ENCODE peak calls at places on chromosomes 6 and 20, in four cellular contexts. One of them, this sample, is unnamed.

GRCh38 chr20:56343861-56344381 is 14.9 kb upstream of the FAM210B start:
- DNase-seq in right lobe of liver: peak; percentile 54
- DNase-seq in aorta: no peak
- DNase-seq in small intestine: no peak
- DNase-seq in this sample: no peak

GRCh38 chr6:53916804-53917463 is 122.1 kb downstream of the LRRC1 start:
- DNase-seq in right lobe of liver: no peak
- DNase-seq in aorta: no peak
- DNase-seq in small intestine: no peak
- DNase-seq in this sample: no peak

GRCh38 chr6:30452736-30453507 is 36.4 kb upstream of the HLA-E start:
- DNase-seq in right lobe of liver: no peak
- DNase-seq in aorta: no peak
- DNase-seq in small intestine: no peak
- DNase-seq in this sample: no peak

GRCh38 chr6:132818404-132819359 is 4.3 kb downstream of the RPS12 start:
- DNase-seq in right lobe of liver: no peak
- DNase-seq in aorta: no peak
- DNase-seq in small intestine: no peak
- DNase-seq in this sample: no peak

GRCh38 chr6:137234505-137234863 is 15.3 kb upstream of the IFNGR1 start:
- DNase-seq in right lobe of liver: no peak
- DNase-seq in aorta: no peak
- DNase-seq in small intestine: peak; percentile 83
- DNase-seq in this sample: peak; percentile 58

GRCh38 chr6:113971786-113972185 is 838 bp upstream of the HDAC2 start:
- DNase-seq in right lobe of liver: no peak
- DNase-seq in aorta: no peak
- DNase-seq in small intestine: peak; percentile 22
- DNase-seq in this sample: no peak

GRCh38 chr6:21079468-21080048 is 514.0 kb upstream of the SOX4 start:
- DNase-seq in right lobe of liver: no peak
- DNase-seq in aorta: no peak
- DNase-seq in small intestine: no peak
- DNase-seq in this sample: no peak

GRCh38 chr6:170173416-170173990 is 117.4 kb downstream of the DLL1 start:
- DNase-seq in right lobe of liver: peak; percentile 11
- DNase-seq in aorta: peak; percentile 34
- DNase-seq in small intestine: no peak
- DNase-seq in this sample: peak; percentile 10

GRCh38 chr6:32973144-32973854 is 4.9 kb downstream of the BRD2 start:
- DNase-seq in right lobe of liver: peak; percentile 55
- DNase-seq in aorta: no peak
- DNase-seq in small intestine: peak; percentile 46
- DNase-seq in this sample: peak; percentile 60

GRCh38 chr6:122833229-122833556 is 44.1 kb downstream of the SMPDL3A start:
- DNase-seq in right lobe of liver: no peak
- DNase-seq in aorta: no peak
- DNase-seq in small intestine: no peak
- DNase-seq in this sample: no peak

GRCh38 chr6:87420360-87420759 is 12.6 kb downstream of the CFAP206 start:
- DNase-seq in right lobe of liver: no peak
- DNase-seq in aorta: no peak
- DNase-seq in small intestine: no peak
- DNase-seq in this sample: no peak

GRCh38 chr6:5851261-5851757 is 155.4 kb downstream of the NRN1 start:
- DNase-seq in right lobe of liver: peak; percentile 43
- DNase-seq in aorta: peak; percentile 60
- DNase-seq in small intestine: peak; percentile 74
- DNase-seq in this sample: peak; percentile 78

GRCh38 chr6:137403855-137404254 is 90.3 kb downstream of the OLIG3 start:
- DNase-seq in right lobe of liver: no peak
- DNase-seq in aorta: no peak
- DNase-seq in small intestine: no peak
- DNase-seq in this sample: no peak

GRCh38 chr6:19452495-19452894 is 384.7 kb upstream of the ID4 start:
- DNase-seq in right lobe of liver: no peak
- DNase-seq in aorta: no peak
- DNase-seq in small intestine: no peak
- DNase-seq in this sample: no peak

GRCh38 chr6:5030596-5031136 is 26.8 kb upstream of the RPP40 start:
- DNase-seq in right lobe of liver: peak; percentile 61
- DNase-seq in aorta: peak; percentile 89
- DNase-seq in small intestine: peak; percentile 69
- DNase-seq in this sample: peak; percentile 85

GRCh38 chr6:35687658-35688604 is 784 bp downstream of the FKBP5 start:
- DNase-seq in right lobe of liver: peak; percentile 75
- DNase-seq in aorta: peak; percentile 77
- DNase-seq in small intestine: peak; percentile 65
- DNase-seq in this sample: peak; percentile 71

GRCh38 chr6:109978174-109979032 is at the start of gene GPR6:
- DNase-seq in right lobe of liver: peak; percentile 69
- DNase-seq in aorta: peak; percentile 76
- DNase-seq in small intestine: peak; percentile 26
- DNase-seq in this sample: peak; percentile 46

GRCh38 chr6:158040051-158040803 is 58.6 kb downstream of the SYNJ2 start:
- DNase-seq in right lobe of liver: no peak
- DNase-seq in aorta: peak; percentile 69
- DNase-seq in small intestine: peak; percentile 46
- DNase-seq in this sample: no peak

GRCh38 chr20:59342017-59342957 is 41.9 kb downstream of the EDN3 start:
- DNase-seq in right lobe of liver: no peak
- DNase-seq in aorta: no peak
- DNase-seq in small intestine: peak; percentile 31
- DNase-seq in this sample: peak; percentile 40

GRCh38 chr6:92756912-92757311 is 662.4 kb downstream of the EPHA7 start:
- DNase-seq in right lobe of liver: no peak
- DNase-seq in aorta: no peak
- DNase-seq in small intestine: no peak
- DNase-seq in this sample: no peak

GRCh38 chr20:46915580-46916243 is 21.1 kb downstream of the EYA2 start:
- DNase-seq in right lobe of liver: no peak
- DNase-seq in aorta: no peak
- DNase-seq in small intestine: no peak
- DNase-seq in this sample: no peak

DNA sequence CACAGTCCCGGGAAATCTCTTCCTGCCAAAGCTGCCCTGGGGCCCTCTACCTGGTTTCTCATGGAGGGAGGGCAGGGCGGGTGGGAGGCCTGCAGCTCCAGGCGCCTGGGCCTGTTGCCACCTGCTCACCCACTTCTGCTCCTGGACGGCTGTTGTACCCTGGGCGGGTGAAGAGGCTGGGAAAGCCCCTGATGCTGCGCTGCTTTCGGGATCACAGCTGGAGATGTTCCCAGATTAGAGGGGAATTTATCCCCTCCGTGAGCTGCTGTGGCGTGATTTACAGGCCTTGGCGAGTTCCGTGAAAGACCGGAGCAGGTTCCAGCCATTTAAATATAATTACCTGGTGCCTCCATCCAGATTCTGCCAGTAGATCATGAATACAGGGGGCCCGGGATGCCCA is 12.3 kb upstream of the VSTM2L start:
- DNase-seq in right lobe of liver: no peak
- DNase-seq in aorta: no peak
- DNase-seq in small intestine: no peak
- DNase-seq in this sample: no peak
- H3K4me3 ChIP-seq in right lobe of liver: no peak overlapping the region
- H3K4me3 ChIP-seq in aorta: no peak overlapping the region
- H3K4me3 ChIP-seq in small intestine: no peak overlapping the region
- H3K4me3 ChIP-seq in this sample: no peak overlapping the region

DNA sequence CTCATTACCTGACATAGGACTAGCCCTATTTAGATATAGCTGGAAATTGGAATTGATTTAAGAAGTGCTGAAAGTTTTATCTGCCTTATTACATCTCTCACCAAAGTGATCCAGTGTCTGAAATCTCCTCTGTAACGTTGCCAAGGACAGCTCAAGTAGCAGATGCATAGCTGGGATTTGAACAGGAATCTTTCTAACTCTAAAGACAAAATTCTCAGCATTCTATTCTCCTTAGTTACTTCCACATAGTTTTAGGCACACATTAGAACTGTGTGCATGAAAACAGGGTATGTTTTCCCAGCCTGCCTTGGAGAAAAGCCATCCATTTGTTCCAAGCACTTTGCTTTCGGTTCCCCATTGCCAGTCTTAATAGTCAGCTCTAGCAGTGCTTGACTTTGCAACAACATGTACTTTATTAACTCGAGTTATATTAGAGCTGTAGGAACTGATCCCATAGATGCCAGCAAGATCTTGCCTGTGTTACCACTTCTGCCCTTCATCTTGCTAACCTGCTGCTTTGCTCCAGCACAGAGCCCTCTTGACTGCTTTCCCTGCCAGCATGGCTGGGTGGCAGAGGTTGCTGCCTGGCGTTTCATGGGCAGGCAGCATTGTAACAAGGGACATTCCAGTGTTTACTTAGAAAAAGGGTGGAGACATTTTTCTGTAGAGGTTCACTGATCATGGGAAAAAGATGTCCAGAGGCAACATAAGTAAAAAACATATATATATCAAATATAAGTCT is 56.1 kb upstream of the STMND1 start:
- DNase-seq in right lobe of liver: no peak
- DNase-seq in aorta: no peak
- DNase-seq in small intestine: no peak
- DNase-seq in this sample: no peak
- H3K4me3 ChIP-seq in right lobe of liver: no peak overlapping the region
- H3K4me3 ChIP-seq in aorta: no peak overlapping the region
- H3K4me3 ChIP-seq in small intestine: no peak overlapping the region
- H3K4me3 ChIP-seq in this sample: no peak overlapping the region

DNA sequence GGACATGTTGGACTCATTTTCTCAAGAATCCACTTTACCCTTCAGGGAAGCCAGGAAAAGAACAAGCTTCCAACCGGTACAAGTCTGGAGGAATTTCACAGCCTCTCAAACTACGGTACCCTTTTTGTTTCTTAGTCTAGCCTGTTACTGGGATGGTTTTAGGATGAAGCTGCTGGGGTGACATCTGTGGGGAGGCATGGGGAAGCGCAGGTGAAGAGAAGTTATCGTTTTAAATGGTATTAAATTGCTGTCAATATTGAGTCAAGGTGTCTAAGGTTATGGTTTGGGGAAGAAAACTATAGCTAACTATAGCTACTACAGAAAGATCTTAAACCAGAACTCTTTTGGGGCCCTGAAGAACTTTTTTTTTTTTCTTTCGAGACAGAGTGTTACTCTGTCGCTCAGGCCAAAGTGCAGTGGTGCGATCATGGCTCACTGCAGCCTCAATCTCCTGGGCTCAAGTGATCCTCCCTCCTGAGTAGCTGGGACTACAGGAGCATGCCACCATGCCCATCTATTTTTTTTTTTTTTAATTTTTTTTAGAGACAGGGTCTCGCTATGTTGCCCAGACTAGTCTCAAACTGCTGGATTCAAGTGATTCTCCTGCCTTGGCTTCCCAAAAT is 128.7 kb downstream of the RIN2 start:
- DNase-seq in right lobe of liver: no peak
- DNase-seq in aorta: no peak
- DNase-seq in small intestine: peak; percentile 76
- DNase-seq in this sample: peak; percentile 46
- H3K4me3 ChIP-seq in right lobe of liver: peak overlapping the region; percentile 47
- H3K4me3 ChIP-seq in aorta: no peak overlapping the region
- H3K4me3 ChIP-seq in small intestine: no peak overlapping the region
- H3K4me3 ChIP-seq in this sample: peak overlapping the region; percentile 24

GRCh38 chr6:7110092-7110792 is 2.5 kb downstream of the RREB1 start:
- DNase-seq in right lobe of liver: no peak
- DNase-seq in aorta: no peak
- DNase-seq in small intestine: peak; percentile 33
- DNase-seq in this sample: no peak
- H3K4me3 ChIP-seq in right lobe of liver: peak overlapping the region; percentile 97
- H3K4me3 ChIP-seq in aorta: peak overlapping the region; percentile 90
- H3K4me3 ChIP-seq in small intestine: no peak overlapping the region
- H3K4me3 ChIP-seq in this sample: peak overlapping the region; percentile 92